ENCODE peak calls at places on chromosomes 13 and 19, in four cellular contexts. P is SK-N-SH, H is WTC11, F is K562. A is an unnamed sample.

GRCh38 chr19:13782537-13782936 is 8.3 kb downstream of the C19orf53 start:
- DNase-seq in H (no peak), P (no peak), F (no peak), A (no peak)

GRCh38 chr19:35168261-35168660 is 13.7 kb downstream of the FXYD5 start:
- DNase-seq in F (no peak), H (no peak), P (no peak), A (no peak)

GRCh38 chr13:106566682-106567420 is 1.1 kb downstream of the ARGLU1 start:
- DNase-seq in H (peak; percentile 37), F (peak; percentile 69), P (peak; percentile 79), A (no peak)

GRCh38 chr19:30880151-30880550 is 469.1 kb downstream of the TSHZ3 start:
- DNase-seq in F (no peak), P (no peak), H (no peak), A (no peak)

GRCh38 chr13:112943309-112944125 is 25.5 kb upstream of the MCF2L start:
- DNase-seq in F (no peak), P (peak; percentile 82), H (peak; percentile 65), A (no peak)

GRCh38 chr13:67229438-67230242 is 496 bp downstream of the PCDH9 start:
- DNase-seq in P (peak; percentile 16), F (no peak), H (no peak), A (no peak)

GRCh38 chr13:28753208-28753892 is 34.6 kb upstream of the SLC46A3 start:
- DNase-seq in P (no peak), F (no peak), H (peak; percentile 36), A (no peak)

GRCh38 chr13:39410089-39410901 is 192.7 kb downstream of the LHFPL6 start:
- DNase-seq in P (no peak), F (no peak), H (no peak), A (no peak)

GRCh38 chr13:73874460-73874859 is 259.7 kb downstream of the KLF12 start:
- DNase-seq in F (no peak), P (no peak), H (no peak), A (no peak)

GRCh38 chr19:44847144-44848035 is 1.3 kb downstream of the NECTIN2 start:
- DNase-seq in H (peak; percentile 74), F (peak; percentile 75), P (peak; percentile 51), A (no peak)

GRCh38 chr13:21228738-21229137 is 52.3 kb downstream of the MRPL57 start:
- DNase-seq in F (no peak), H (no peak), P (no peak), A (no peak)

GRCh38 chr19:40341601-40342482 is 6.4 kb downstream of the C19orf47 start:
- DNase-seq in F (no peak), H (no peak), P (no peak), A (no peak)

GRCh38 chr19:1492474-1493006 is 1.6 kb downstream of the REEP6 start:
- DNase-seq in H (no peak), F (peak; percentile 79), P (no peak), A (no peak)

GRCh38 chr19:33032218-33032781 is 32.4 kb downstream of the RHPN2 start:
- DNase-seq in F (no peak), P (no peak), H (no peak), A (no peak)

GRCh38 chr19:2043864-2044708 is 7.0 kb downstream of the MKNK2 start:
- DNase-seq in F (no peak), P (no peak), H (no peak), A (no peak)

GRCh38 chr19:3565177-3565576 is 7.6 kb upstream of the HMG20B start:
- DNase-seq in P (no peak), H (no peak), F (peak; percentile 67), A (no peak)

GRCh38 chr13:31250435-31250834 is 50.7 kb downstream of the B3GLCT start:
- DNase-seq in H (no peak), P (no peak), F (no peak), A (no peak)

GRCh38 chr13:113415825-113416224 is 37.5 kb downstream of the ADPRHL1 start:
- DNase-seq in F (no peak), H (no peak), P (no peak), A (no peak)

GRCh38 chr13:108959254-108959653 is 329.8 kb downstream of the MYO16 start:
- DNase-seq in H (no peak), F (no peak), P (no peak), A (no peak)

GRCh38 chr13:51549050-51549449 is 35.2 kb upstream of the WDFY2 start:
- DNase-seq in H (no peak), F (peak; percentile 76), P (no peak), A (peak; percentile 37)

GRCh38 chr19:20165971-20166592 is 932 bp upstream of the ZNF486 start:
- DNase-seq in P (no peak), H (no peak), F (no peak), A (no peak)

GRCh38 chr19:17078920-17079709 is 3.5 kb downstream of the MYO9B start:
- DNase-seq in F (no peak), P (no peak), H (no peak), A (no peak)

GRCh38 chr13:93270769-93271753 is 44.5 kb downstream of the GPC6 start:
- DNase-seq in F (no peak), P (peak; percentile 74), H (no peak), A (no peak)

GRCh38 chr19:19539738-19540703 is 2.0 kb downstream of the CILP2 start:
- DNase-seq in F (peak; percentile 92), P (peak; percentile 93), H (peak; percentile 98), A (no peak)

GRCh38 chr19:42069619-42070293 is at the start of gene GRIK5:
- DNase-seq in H (peak; percentile 51), F (no peak), P (peak; percentile 77), A (no peak)

GRCh38 chr13:77533875-77534788 is 1.4 kb upstream of the SCEL start:
- DNase-seq in F (no peak), H (no peak), P (no peak), A (no peak)

GRCh38 chr19:611506-611869 is 21.8 kb downstream of the HCN2 start:
- DNase-seq in P (no peak), F (no peak), H (no peak), A (no peak)

GRCh38 chr19:39438270-39438934 is 2.7 kb upstream of the RPS16 start:
- DNase-seq in H (no peak), P (no peak), F (no peak), A (no peak)

GRCh38 chr13:67740871-67741475 is 510.8 kb upstream of the PCDH9 start:
- DNase-seq in H (no peak), F (no peak), P (no peak), A (no peak)

GRCh38 chr13:113862766-113863510 is 938 bp downstream of the GAS6 start:
- DNase-seq in H (peak; percentile 55), F (peak; percentile 56), P (peak; percentile 56), A (no peak)

GRCh38 chr19:48487544-48487943 is 18.4 kb downstream of the CYTH2 start:
- DNase-seq in H (no peak), P (no peak), F (no peak), A (no peak)

GRCh38 chr13:110306960-110307696 is at the start of the genes COL4A1 and COL4A2:
- DNase-seq in H (peak; percentile 76), P (peak; percentile 84), F (no peak), A (no peak)

GRCh38 chr19:29524912-29525870 is 603 bp upstream of the VSTM2B start:
- DNase-seq in F (no peak), P (no peak), H (peak; percentile 60), A (no peak)

GRCh38 chr19:33000510-33000909 is 28.5 kb downstream of the FAAP24 start:
- DNase-seq in P (no peak), F (no peak), H (no peak), A (no peak)

GRCh38 chr19:801030-801860 is 4.0 kb downstream of the PTBP1 start:
- DNase-seq in F (no peak), P (peak; percentile 80), H (no peak), A (no peak)

DNA sequence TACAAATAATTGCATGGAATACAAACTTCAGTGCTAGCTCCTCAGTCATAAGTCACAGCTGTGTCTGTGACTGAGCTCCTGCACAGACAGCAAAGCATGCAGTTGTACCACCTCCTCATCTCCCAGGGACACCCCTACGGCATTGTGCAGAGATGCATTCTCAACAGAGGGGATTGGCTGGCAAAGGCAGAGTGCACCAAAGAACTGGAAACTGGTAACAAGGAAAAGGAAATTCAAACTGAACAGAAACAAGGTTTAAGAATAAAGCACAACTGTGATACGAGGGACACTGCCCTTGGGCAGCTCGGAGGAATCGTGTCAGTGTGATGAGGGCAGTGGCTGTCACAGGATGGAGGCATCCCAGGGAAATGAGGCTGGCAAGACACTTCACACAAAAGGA is 126.1 kb upstream of the SOX1 start:
- DNase-seq in P (no peak), F (no peak), H (no peak), A (no peak)
- TF ChIP-seq USF1 in P (no peak), F (no peak), H (no peak), A (no peak)

GRCh38 chr19:47435196-47435595 is 15.9 kb upstream of the MEIS3 start:
- DNase-seq in F (no peak), H (no peak), P (no peak), A (peak; percentile 37)

GRCh38 chr19:47437500-47437899 is 18.2 kb upstream of the MEIS3 start:
- DNase-seq in P (no peak), F (no peak), H (no peak), A (no peak)

GRCh38 chr19:47435883-47436417 is 16.6 kb upstream of the MEIS3 start:
- DNase-seq in F (no peak), P (no peak), H (no peak), A (no peak)

GRCh38 chr19:47436712-47437401 is 17.5 kb upstream of the MEIS3 start:
- DNase-seq in F (peak; percentile 85), H (peak; percentile 90), P (peak; percentile 86), A (no peak)

DNA sequence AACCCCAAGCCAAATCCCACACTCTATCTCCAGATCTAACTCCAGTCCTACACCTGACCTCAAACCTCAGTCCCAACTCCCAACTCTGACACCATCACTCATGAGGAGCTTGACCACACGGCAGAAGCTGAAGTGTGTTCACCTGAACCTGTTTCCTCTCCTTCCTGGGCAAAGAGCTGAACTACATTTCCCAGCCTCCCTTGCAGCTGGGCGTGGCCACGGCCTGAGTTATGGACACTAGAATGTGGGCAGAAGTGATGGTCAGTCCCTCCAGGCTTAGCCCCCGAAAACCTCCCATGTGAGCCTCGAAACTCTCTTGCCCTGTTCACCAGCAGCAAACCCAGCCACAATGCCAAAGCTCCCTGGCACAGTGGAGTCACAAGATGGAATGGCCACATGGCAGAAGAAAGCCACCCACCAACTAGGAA is 19.5 kb upstream of the MEIS3 start:
- DNase-seq in F (no peak), H (peak; percentile 74), P (no peak), A (no peak)
- TF ChIP-seq USF1 in F (no peak), H (no peak), P (no peak), A (no peak)

GRCh38 chr19:7673995-7674667 is 2.8 kb upstream of the MCEMP1 start:
- DNase-seq in F (peak; percentile 79), H (peak; percentile 76), P (peak; percentile 81), A (no peak)
- TF ChIP-seq USF1 in F (no peak), H (no peak), P (no peak), A (no peak)

GRCh38 chr19:54955356-54955755 is 8.0 kb upstream of the NLRP7 start:
- DNase-seq in F (no peak), H (no peak), P (no peak), A (no peak)

GRCh38 chr19:54952591-54953344 is 5.4 kb upstream of the NLRP7 start:
- DNase-seq in P (no peak), H (no peak), F (peak; percentile 42), A (no peak)

GRCh38 chr19:54947381-54947780 is at the start of gene NLRP7:
- DNase-seq in F (no peak), P (no peak), H (peak; percentile 23), A (no peak)

DNA sequence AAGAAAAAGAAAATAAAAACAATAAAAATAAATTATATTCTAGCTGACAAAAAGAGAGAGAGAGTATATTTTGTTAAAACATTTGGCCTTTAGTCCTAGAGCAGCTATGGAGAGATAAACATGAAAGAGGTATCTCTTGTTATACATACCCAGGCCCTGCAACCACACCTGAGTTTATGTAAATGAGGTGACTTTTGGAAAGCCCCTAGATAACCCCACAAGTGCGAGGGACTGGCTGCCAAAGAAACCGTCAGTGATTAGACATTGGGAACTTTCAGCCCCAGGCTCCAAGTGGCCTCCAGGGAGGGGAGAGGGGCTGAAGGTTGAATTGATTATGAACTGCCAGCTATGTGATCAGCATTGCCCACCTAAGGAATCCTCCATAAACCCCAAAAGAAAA is 2.1 kb upstream of the NLRP7 start:
- DNase-seq in P (no peak), H (no peak), F (no peak), A (no peak)
- TF ChIP-seq USF1 in P (no peak), H (no peak), F (no peak), A (no peak)

A was measured in GM12878.